ENCODE peak calls at places on chromosomes 13 and 19, in ten cellular contexts. A, F, E, Y, N, Z, Q, X, T and U are unnamed samples.

GRCh38 chr19:47158879-47159509 is 28.4 kb downstream of the SAE1 start:
- DNase-seq in Q (no peak), A (peak; percentile 58), Y (no peak), E (no peak), T (no peak), X (peak; percentile 15), Z (no peak), F (no peak), N (no peak), U (no peak)

GRCh38 chr13:36981156-36981743 is 17.9 kb downstream of the ALG5 start:
- DNase-seq in N (no peak), Q (no peak), E (no peak), A (no peak), F (peak; percentile 55), X (peak; percentile 79), T (no peak), Y (no peak), Z (peak; percentile 62), U (no peak)

GRCh38 chr19:32605544-32605943 is 24.6 kb downstream of the PDCD5 start:
- DNase-seq in F (no peak), Y (no peak), X (no peak), Q (no peak), E (no peak), N (no peak), Z (no peak), T (no peak), A (no peak), U (no peak)

GRCh38 chr19:10471909-10472308 is 31.2 kb downstream of the KEAP1 start:
- DNase-seq in Y (no peak), T (no peak), X (peak; percentile 47), Q (no peak), A (no peak), F (peak; percentile 58), N (no peak), E (no peak), Z (peak; percentile 71), U (no peak)

GRCh38 chr19:45526143-45526542 is 18.9 kb downstream of the VASP start:
- DNase-seq in X (peak; percentile 55), F (peak; percentile 75), A (no peak), N (peak; percentile 62), T (peak; percentile 57), Y (peak; percentile 61), E (no peak), Z (peak; percentile 75), Q (peak; percentile 83), U (no peak)

GRCh38 chr13:30600470-30600869 is 17.2 kb upstream of the USPL1 start:
- DNase-seq in N (no peak), E (no peak), F (no peak), Q (no peak), Z (no peak), X (no peak), T (no peak), A (no peak), Y (no peak), U (no peak)

GRCh38 chr13:75838366-75839017 is 202.4 kb downstream of the LMO7 start:
- DNase-seq in A (no peak), E (peak; percentile 61), X (no peak), Q (no peak), Y (no peak), Z (no peak), N (no peak), F (no peak), T (no peak), U (no peak)

GRCh38 chr19:10544242-10544752 is 593 bp downstream of the ATG4D start:
- DNase-seq in N (peak; percentile 72), E (peak; percentile 74), Z (no peak), X (no peak), F (peak; percentile 58), Q (no peak), Y (peak; percentile 17), A (no peak), T (peak; percentile 22), U (no peak)

GRCh38 chr19:32497386-32497785 is 83.6 kb upstream of the PDCD5 start:
- DNase-seq in Q (no peak), F (no peak), Y (no peak), N (no peak), X (no peak), E (no peak), T (no peak), Z (no peak), A (no peak), U (no peak)

GRCh38 chr13:39971526-39971925 is 316.1 kb downstream of the COG6 start:
- DNase-seq in Z (no peak), X (no peak), E (no peak), Y (no peak), Q (no peak), A (no peak), N (no peak), T (no peak), F (no peak), U (no peak)

GRCh38 chr13:39968646-39969475 is 313.4 kb downstream of the COG6 start:
- DNase-seq in A (no peak), F (no peak), E (no peak), N (no peak), X (no peak), Y (no peak), T (no peak), Z (peak; percentile 37), Q (no peak), U (no peak)

GRCh38 chr13:39965309-39965708 is 309.8 kb downstream of the COG6 start:
- DNase-seq in Q (no peak), N (no peak), E (no peak), X (no peak), Z (no peak), F (no peak), T (no peak), A (no peak), Y (no peak), U (no peak)

GRCh38 chr13:39967199-39967959 is 311.9 kb downstream of the COG6 start:
- DNase-seq in X (no peak), F (no peak), Z (peak; percentile 18), N (no peak), E (no peak), Y (no peak), A (no peak), T (no peak), Q (no peak), U (no peak)

GRCh38 chr13:39970177-39970846 is 314.9 kb downstream of the COG6 start:
- DNase-seq in Q (no peak), N (no peak), F (no peak), Z (no peak), Y (no peak), T (no peak), A (no peak), E (no peak), X (no peak), U (no peak)
- H3K27ac ChIP-seq in Q (no peak overlapping the region), N (no peak overlapping the region), F (no peak overlapping the region), Z (no peak overlapping the region), Y (no peak overlapping the region), T (no peak overlapping the region), A (no peak overlapping the region), E (no peak overlapping the region), X (no peak overlapping the region), U (no peak overlapping the region)

DNA sequence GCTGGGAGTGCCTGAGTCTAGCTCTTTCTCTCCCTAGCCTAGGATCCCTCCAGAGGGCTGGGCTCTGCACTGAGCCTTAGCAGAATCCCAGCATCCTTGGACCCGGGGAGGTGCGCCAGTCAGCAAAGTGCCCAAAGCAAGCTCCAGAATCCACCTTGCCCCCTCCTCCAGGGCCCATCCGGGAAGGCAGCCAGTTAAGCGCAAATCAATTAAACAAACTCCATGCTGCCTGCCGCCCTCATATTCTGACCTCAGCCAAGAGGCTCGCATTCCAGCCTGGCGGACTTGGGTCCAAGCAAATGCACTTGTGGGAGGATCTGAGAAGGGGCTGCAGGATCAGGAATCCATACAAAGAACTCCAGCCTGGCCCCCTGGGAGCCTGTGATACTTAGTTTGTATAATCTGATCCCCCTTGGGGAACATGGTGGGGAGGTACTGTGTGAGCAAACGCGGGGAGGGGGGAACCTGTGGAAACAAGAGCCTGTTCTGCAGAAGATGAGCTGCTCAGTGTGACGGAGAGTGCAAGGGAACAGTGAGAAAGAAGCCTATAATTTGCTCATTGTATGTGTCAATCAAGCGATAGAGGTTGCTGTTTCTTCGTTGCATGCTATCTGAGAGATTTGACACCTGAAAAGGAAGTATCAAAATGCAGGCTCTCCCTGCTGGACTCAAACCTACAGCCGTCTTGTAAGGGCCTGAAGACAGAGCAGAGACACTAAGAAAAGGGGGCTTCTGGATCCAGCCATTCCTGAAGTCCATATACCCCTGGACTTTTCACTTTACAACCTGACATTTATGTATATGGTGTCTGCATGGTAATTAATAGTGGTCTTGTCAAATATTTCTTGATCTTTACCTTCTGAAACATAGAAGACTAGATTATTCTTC is 29.4 kb downstream of the ZNRF4 start:
- DNase-seq in X (peak; percentile 60), Q (no peak), Z (no peak), Y (no peak), A (no peak), N (peak; percentile 57), F (peak; percentile 41), E (no peak), T (no peak), U (no peak)
- H3K27ac ChIP-seq in X (no peak overlapping the region), Q (no peak overlapping the region), Z (no peak overlapping the region), Y (no peak overlapping the region), A (no peak overlapping the region), N (no peak overlapping the region), F (peak overlapping the region; percentile 8), E (no peak overlapping the region), T (no peak overlapping the region), U (no peak overlapping the region)

DNA sequence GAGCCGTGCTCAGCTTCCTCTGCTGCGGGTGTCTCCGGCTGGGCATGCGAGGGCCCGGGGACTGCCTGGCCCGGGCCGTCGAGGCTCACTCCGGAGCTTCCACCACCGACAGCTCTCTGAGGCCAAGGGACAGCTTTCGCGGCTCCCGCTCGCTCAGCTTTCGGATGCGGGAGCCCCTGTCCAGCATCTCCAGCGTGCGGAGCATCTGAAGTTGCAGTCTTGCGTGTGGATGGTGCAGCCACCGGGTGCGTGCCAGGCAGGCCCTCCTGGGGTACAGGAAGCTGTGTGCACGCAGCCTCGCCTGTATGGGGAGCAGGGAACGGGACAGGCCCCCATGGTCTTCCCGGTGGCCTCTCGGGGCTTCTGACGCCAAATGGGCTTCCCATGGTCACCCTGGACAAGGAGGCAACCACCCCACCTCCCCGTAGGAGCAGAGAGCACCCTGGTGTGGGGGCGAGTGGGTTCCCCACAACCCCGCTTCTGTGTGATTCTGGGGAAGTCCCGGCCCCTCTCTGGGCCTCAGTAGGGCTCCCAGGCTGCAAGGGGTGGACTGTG is 1.2 kb downstream of the S1PR4 start:
- DNase-seq in T (no peak), E (no peak), F (no peak), Y (no peak), N (no peak), X (no peak), A (no peak), Q (no peak), Z (no peak), U (no peak)
- H3K27ac ChIP-seq in T (no peak overlapping the region), E (no peak overlapping the region), F (no peak overlapping the region), Y (no peak overlapping the region), N (peak overlapping the region; percentile 64), X (no peak overlapping the region), A (no peak overlapping the region), Q (no peak overlapping the region), Z (no peak overlapping the region), U (peak overlapping the region; percentile 97)

GRCh38 chr19:29401712-29402421 is 123.9 kb upstream of the VSTM2B start:
- DNase-seq in T (no peak), N (no peak), E (no peak), X (no peak), Z (no peak), F (no peak), Y (no peak), Q (no peak), A (no peak), U (no peak)
- H3K27ac ChIP-seq in T (no peak overlapping the region), N (no peak overlapping the region), E (no peak overlapping the region), X (no peak overlapping the region), Z (no peak overlapping the region), F (no peak overlapping the region), Y (no peak overlapping the region), Q (no peak overlapping the region), A (no peak overlapping the region), U (no peak overlapping the region)

GRCh38 chr19:42200116-42200740 is 17.2 kb downstream of the DEDD2 start:
- DNase-seq in F (no peak), N (no peak), T (no peak), A (no peak), X (no peak), Z (no peak), E (no peak), Y (no peak), Q (no peak), U (no peak)
- H3K27ac ChIP-seq in F (no peak overlapping the region), N (no peak overlapping the region), T (no peak overlapping the region), A (no peak overlapping the region), X (no peak overlapping the region), Z (no peak overlapping the region), E (peak overlapping the region; percentile 24), Y (peak overlapping the region; percentile 55), Q (peak overlapping the region; percentile 20), U (peak overlapping the region; percentile 35)